ENCODE peak calls at places on chromosomes 11 and 22, in eight cellular contexts. One of them, this sample, is unnamed.

GRCh38 chr11:127023991-127024390 is 23.4 kb upstream of the KIRREL3 start:
- ATAC-seq in Panc1: no peak
- ATAC-seq in K562: no peak
- ATAC-seq in GM23338: no peak
- ATAC-seq in HepG2: no peak
- ATAC-seq in upper lobe of left lung: no peak
- ATAC-seq in HCT116: no peak
- ATAC-seq in GM12878: no peak
- ATAC-seq in this sample: no peak

GRCh38 chr22:17774206-17774927 is at the start of gene BID:
- ATAC-seq in HepG2: peak
- ATAC-seq in GM23338: peak
- ATAC-seq in Panc1: peak
- ATAC-seq in K562: peak
- ATAC-seq in HCT116: peak
- ATAC-seq in upper lobe of left lung: peak
- ATAC-seq in GM12878: peak
- ATAC-seq in this sample: peak

GRCh38 chr11:116578971-116579687 is 193.7 kb downstream of the BUD13 start:
- ATAC-seq in HCT116: no peak
- ATAC-seq in GM23338: peak
- ATAC-seq in Panc1: no peak
- ATAC-seq in GM12878: no peak
- ATAC-seq in upper lobe of left lung: peak
- ATAC-seq in HepG2: no peak
- ATAC-seq in K562: no peak
- ATAC-seq in this sample: no peak

GRCh38 chr11:32671051-32671450 is 87.4 kb downstream of the EIF3M start:
- ATAC-seq in GM23338: no peak
- ATAC-seq in GM12878: no peak
- ATAC-seq in K562: no peak
- ATAC-seq in HCT116: no peak
- ATAC-seq in HepG2: no peak
- ATAC-seq in upper lobe of left lung: no peak
- ATAC-seq in Panc1: no peak
- ATAC-seq in this sample: no peak

GRCh38 chr11:128336203-128336602 is 251.2 kb downstream of the ETS1 start:
- ATAC-seq in GM12878: no peak
- ATAC-seq in HCT116: peak
- ATAC-seq in Panc1: peak
- ATAC-seq in K562: no peak
- ATAC-seq in GM23338: no peak
- ATAC-seq in upper lobe of left lung: no peak
- ATAC-seq in HepG2: peak
- ATAC-seq in this sample: peak

GRCh38 chr11:61484541-61484940 is 24.0 kb upstream of the LRRC10B start:
- ATAC-seq in GM23338: no peak
- ATAC-seq in HCT116: no peak
- ATAC-seq in K562: no peak
- ATAC-seq in HepG2: no peak
- ATAC-seq in GM12878: no peak
- ATAC-seq in upper lobe of left lung: no peak
- ATAC-seq in Panc1: no peak
- ATAC-seq in this sample: no peak

GRCh38 chr22:50019316-50019715 is 6.8 kb upstream of the IL17REL start:
- ATAC-seq in upper lobe of left lung: no peak
- ATAC-seq in HepG2: no peak
- ATAC-seq in Panc1: no peak
- ATAC-seq in HCT116: no peak
- ATAC-seq in K562: no peak
- ATAC-seq in GM23338: no peak
- ATAC-seq in GM12878: no peak
- ATAC-seq in this sample: no peak

GRCh38 chr11:72692498-72693237 is 18.4 kb upstream of the PDE2A start:
- ATAC-seq in GM12878: no peak
- ATAC-seq in upper lobe of left lung: no peak
- ATAC-seq in GM23338: no peak
- ATAC-seq in Panc1: no peak
- ATAC-seq in K562: no peak
- ATAC-seq in HCT116: no peak
- ATAC-seq in HepG2: no peak
- ATAC-seq in this sample: no peak

GRCh38 chr11:59708537-59708936 is 5.1 kb downstream of the OR10V1 start:
- ATAC-seq in HCT116: no peak
- ATAC-seq in K562: no peak
- ATAC-seq in Panc1: no peak
- ATAC-seq in HepG2: no peak
- ATAC-seq in GM23338: no peak
- ATAC-seq in upper lobe of left lung: no peak
- ATAC-seq in GM12878: no peak
- ATAC-seq in this sample: no peak

GRCh38 chr11:6357222-6357621 is 33.1 kb upstream of the SMPD1 start:
- ATAC-seq in GM12878: peak
- ATAC-seq in Panc1: peak
- ATAC-seq in HepG2: no peak
- ATAC-seq in K562: peak
- ATAC-seq in GM23338: no peak
- ATAC-seq in upper lobe of left lung: peak
- ATAC-seq in HCT116: peak
- ATAC-seq in this sample: peak

GRCh38 chr22:41180926-41181325 is 24.2 kb upstream of the L3MBTL2 start:
- ATAC-seq in upper lobe of left lung: no peak
- ATAC-seq in GM12878: no peak
- ATAC-seq in HCT116: no peak
- ATAC-seq in GM23338: no peak
- ATAC-seq in HepG2: no peak
- ATAC-seq in K562: no peak
- ATAC-seq in Panc1: no peak
- ATAC-seq in this sample: no peak

GRCh38 chr22:41177626-41178424 is 27.3 kb upstream of the L3MBTL2 start:
- ATAC-seq in upper lobe of left lung: no peak
- ATAC-seq in GM12878: no peak
- ATAC-seq in K562: no peak
- ATAC-seq in HepG2: peak
- ATAC-seq in Panc1: no peak
- ATAC-seq in HCT116: no peak
- ATAC-seq in GM23338: no peak
- ATAC-seq in this sample: peak

GRCh38 chr22:41175546-41175945 is 29.6 kb upstream of the L3MBTL2 start:
- ATAC-seq in HepG2: no peak
- ATAC-seq in upper lobe of left lung: no peak
- ATAC-seq in GM23338: no peak
- ATAC-seq in Panc1: no peak
- ATAC-seq in GM12878: no peak
- ATAC-seq in K562: no peak
- ATAC-seq in HCT116: peak
- ATAC-seq in this sample: no peak

GRCh38 chr22:41177040-41177625 is 28.0 kb upstream of the L3MBTL2 start:
- ATAC-seq in GM12878: no peak
- ATAC-seq in HepG2: peak
- ATAC-seq in K562: no peak
- ATAC-seq in GM23338: no peak
- ATAC-seq in Panc1: no peak
- ATAC-seq in upper lobe of left lung: peak
- ATAC-seq in HCT116: no peak
- ATAC-seq in this sample: no peak

DNA sequence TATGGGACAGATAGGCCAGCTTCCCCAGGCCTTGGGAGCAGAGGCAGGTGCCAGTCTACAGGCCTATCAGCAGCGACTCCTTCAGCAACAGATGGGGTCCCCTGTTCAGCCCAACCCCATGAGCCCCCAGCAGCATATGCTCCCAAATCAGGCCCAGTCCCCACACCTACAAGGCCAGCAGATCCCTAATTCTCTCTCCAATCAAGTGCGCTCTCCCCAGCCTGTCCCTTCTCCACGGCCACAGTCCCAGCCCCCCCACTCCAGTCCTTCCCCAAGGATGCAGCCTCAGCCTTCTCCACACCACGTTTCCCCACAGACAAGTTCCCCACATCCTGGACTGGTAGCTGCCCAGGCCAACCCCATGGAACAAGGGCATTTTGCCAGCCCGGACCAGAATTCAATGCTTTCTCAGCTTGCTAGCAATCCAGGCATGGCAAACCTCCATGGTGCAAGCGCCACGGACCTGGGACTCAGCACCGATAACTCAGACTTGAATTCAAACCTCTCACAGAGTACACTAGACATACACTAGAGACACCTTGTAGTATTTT is 26.6 kb upstream of the L3MBTL2 start:
- ATAC-seq in upper lobe of left lung: no peak
- ATAC-seq in GM23338: no peak
- ATAC-seq in HepG2: no peak
- ATAC-seq in GM12878: no peak
- ATAC-seq in Panc1: no peak
- ATAC-seq in K562: no peak
- ATAC-seq in HCT116: no peak
- ATAC-seq in this sample: peak
- TF ChIP-seq POLR2AphosphoS5 in upper lobe of left lung: no peak
- TF ChIP-seq POLR2AphosphoS5 in GM23338: no peak
- TF ChIP-seq POLR2AphosphoS5 in HepG2: peak
- TF ChIP-seq POLR2AphosphoS5 in GM12878: no peak
- TF ChIP-seq POLR2AphosphoS5 in Panc1: no peak
- TF ChIP-seq POLR2AphosphoS5 in K562: peak
- TF ChIP-seq POLR2AphosphoS5 in HCT116: no peak
- TF ChIP-seq POLR2AphosphoS5 in this sample: no peak

GRCh38 chr11:64121637-64122410 is 44.1 kb downstream of the MACROD1 start:
- ATAC-seq in GM23338: peak
- ATAC-seq in upper lobe of left lung: no peak
- ATAC-seq in GM12878: no peak
- ATAC-seq in K562: no peak
- ATAC-seq in HCT116: no peak
- ATAC-seq in Panc1: no peak
- ATAC-seq in HepG2: no peak
- ATAC-seq in this sample: no peak

GRCh38 chr11:64124147-64124546 is 41.8 kb downstream of the MACROD1 start:
- ATAC-seq in upper lobe of left lung: no peak
- ATAC-seq in HCT116: peak
- ATAC-seq in Panc1: peak
- ATAC-seq in GM12878: no peak
- ATAC-seq in GM23338: no peak
- ATAC-seq in HepG2: no peak
- ATAC-seq in K562: peak
- ATAC-seq in this sample: no peak

GRCh38 chr11:64122411-64123101 is 43.4 kb downstream of the MACROD1 start:
- ATAC-seq in K562: no peak
- ATAC-seq in GM23338: peak
- ATAC-seq in HCT116: no peak
- ATAC-seq in upper lobe of left lung: peak
- ATAC-seq in HepG2: no peak
- ATAC-seq in GM12878: no peak
- ATAC-seq in Panc1: no peak
- ATAC-seq in this sample: no peak

GRCh38 chr11:64123679-64124078 is 42.2 kb downstream of the MACROD1 start:
- ATAC-seq in HCT116: no peak
- ATAC-seq in GM12878: no peak
- ATAC-seq in HepG2: no peak
- ATAC-seq in K562: no peak
- ATAC-seq in upper lobe of left lung: no peak
- ATAC-seq in GM23338: no peak
- ATAC-seq in Panc1: no peak
- ATAC-seq in this sample: no peak

GRCh38 chr11:64123102-64123434 is 42.8 kb downstream of the MACROD1 start:
- ATAC-seq in K562: no peak
- ATAC-seq in HCT116: no peak
- ATAC-seq in GM23338: no peak
- ATAC-seq in HepG2: no peak
- ATAC-seq in GM12878: no peak
- ATAC-seq in Panc1: no peak
- ATAC-seq in upper lobe of left lung: peak
- ATAC-seq in this sample: peak
- TF ChIP-seq POLR2AphosphoS5 in K562: no peak
- TF ChIP-seq POLR2AphosphoS5 in HCT116: no peak
- TF ChIP-seq POLR2AphosphoS5 in GM23338: no peak
- TF ChIP-seq POLR2AphosphoS5 in HepG2: no peak
- TF ChIP-seq POLR2AphosphoS5 in GM12878: no peak
- TF ChIP-seq POLR2AphosphoS5 in Panc1: no peak
- TF ChIP-seq POLR2AphosphoS5 in upper lobe of left lung: no peak
- TF ChIP-seq POLR2AphosphoS5 in this sample: no peak

DNA sequence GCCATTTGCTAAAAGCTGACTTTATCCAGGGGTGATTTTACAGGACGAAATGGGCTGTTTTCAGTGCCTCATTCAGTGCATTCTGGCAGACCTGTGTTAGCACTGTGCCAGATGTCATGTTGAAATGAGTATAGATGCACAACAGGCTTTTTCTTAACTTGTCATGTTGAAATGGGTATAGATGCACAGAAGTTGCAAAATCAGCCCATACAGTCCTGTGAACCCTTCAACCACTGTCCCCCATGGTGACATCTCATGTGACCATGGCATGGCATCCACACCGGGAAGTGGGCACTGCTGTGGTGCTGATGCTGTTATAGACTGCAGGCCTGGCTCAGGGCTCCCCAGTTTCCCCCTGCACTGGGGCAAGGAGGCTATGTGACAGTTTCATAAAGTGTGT is 2.5 kb downstream of the TALDO1 start:
- ATAC-seq in GM23338: no peak
- ATAC-seq in Panc1: no peak
- ATAC-seq in GM12878: no peak
- ATAC-seq in upper lobe of left lung: no peak
- ATAC-seq in HCT116: no peak
- ATAC-seq in HepG2: no peak
- ATAC-seq in K562: no peak
- ATAC-seq in this sample: no peak
- TF ChIP-seq POLR2AphosphoS5 in GM23338: no peak
- TF ChIP-seq POLR2AphosphoS5 in Panc1: no peak
- TF ChIP-seq POLR2AphosphoS5 in GM12878: no peak
- TF ChIP-seq POLR2AphosphoS5 in upper lobe of left lung: no peak
- TF ChIP-seq POLR2AphosphoS5 in HCT116: no peak
- TF ChIP-seq POLR2AphosphoS5 in HepG2: no peak
- TF ChIP-seq POLR2AphosphoS5 in K562: no peak
- TF ChIP-seq POLR2AphosphoS5 in this sample: no peak

GRCh38 chr11:64854534-64855502 is 10.4 kb upstream of the CDC42BPG start:
- ATAC-seq in HCT116: peak
- ATAC-seq in Panc1: peak
- ATAC-seq in K562: peak
- ATAC-seq in HepG2: peak
- ATAC-seq in GM12878: no peak
- ATAC-seq in upper lobe of left lung: peak
- ATAC-seq in GM23338: no peak
- ATAC-seq in this sample: peak

GRCh38 chr11:64858467-64859401 is 14.3 kb upstream of the CDC42BPG start:
- ATAC-seq in HCT116: no peak
- ATAC-seq in GM12878: peak
- ATAC-seq in K562: no peak
- ATAC-seq in HepG2: no peak
- ATAC-seq in upper lobe of left lung: no peak
- ATAC-seq in Panc1: no peak
- ATAC-seq in GM23338: no peak
- ATAC-seq in this sample: no peak

GRCh38 chr11:64857485-64857884 is 13.0 kb upstream of the CDC42BPG start:
- ATAC-seq in GM12878: no peak
- ATAC-seq in K562: no peak
- ATAC-seq in GM23338: no peak
- ATAC-seq in upper lobe of left lung: no peak
- ATAC-seq in HepG2: no peak
- ATAC-seq in Panc1: no peak
- ATAC-seq in HCT116: no peak
- ATAC-seq in this sample: no peak

GRCh38 chr11:64855596-64856304 is 11.3 kb upstream of the CDC42BPG start:
- ATAC-seq in K562: no peak
- ATAC-seq in HepG2: no peak
- ATAC-seq in GM12878: no peak
- ATAC-seq in Panc1: no peak
- ATAC-seq in GM23338: no peak
- ATAC-seq in upper lobe of left lung: no peak
- ATAC-seq in HCT116: no peak
- ATAC-seq in this sample: no peak

GRCh38 chr11:64856382-64857227 is 12.2 kb upstream of the CDC42BPG start:
- ATAC-seq in upper lobe of left lung: peak
- ATAC-seq in Panc1: peak
- ATAC-seq in GM23338: no peak
- ATAC-seq in GM12878: peak
- ATAC-seq in HCT116: peak
- ATAC-seq in HepG2: no peak
- ATAC-seq in K562: no peak
- ATAC-seq in this sample: peak
- TF ChIP-seq POLR2AphosphoS5 in upper lobe of left lung: peak
- TF ChIP-seq POLR2AphosphoS5 in Panc1: peak
- TF ChIP-seq POLR2AphosphoS5 in GM23338: no peak
- TF ChIP-seq POLR2AphosphoS5 in GM12878: peak
- TF ChIP-seq POLR2AphosphoS5 in HCT116: peak
- TF ChIP-seq POLR2AphosphoS5 in HepG2: no peak
- TF ChIP-seq POLR2AphosphoS5 in K562: no peak
- TF ChIP-seq POLR2AphosphoS5 in this sample: peak

This sample was measured in gastroesophageal sphincter.